ENCODE peak calls at places on chromosome 18, in four cellular contexts. One of them, this sample, is unnamed.

GRCh38 chr18:32714571-32715148 is 58.2 kb downstream of the KLHL14 start:
- DNase-seq in K562: peak; percentile 8
- DNase-seq in GM12878: peak; percentile 12
- DNase-seq in HepG2: peak; percentile 79
- DNase-seq in this sample: peak; percentile 81

GRCh38 chr18:34370704-34371405 is 146.1 kb upstream of the NOL4 start:
- DNase-seq in K562: no peak
- DNase-seq in GM12878: no peak
- DNase-seq in HepG2: no peak
- DNase-seq in this sample: no peak

GRCh38 chr18:62324917-62325805 is at the start of gene TNFRSF11A:
- DNase-seq in K562: peak; percentile 77
- DNase-seq in GM12878: no peak
- DNase-seq in HepG2: no peak
- DNase-seq in this sample: peak; percentile 54

GRCh38 chr18:555705-556402 is 24.3 kb upstream of the CETN1 start:
- DNase-seq in K562: no peak
- DNase-seq in GM12878: no peak
- DNase-seq in HepG2: no peak
- DNase-seq in this sample: no peak

GRCh38 chr18:13369756-13370510 is 151.4 kb downstream of the LDLRAD4 start:
- DNase-seq in K562: no peak
- DNase-seq in GM12878: no peak
- DNase-seq in HepG2: no peak
- DNase-seq in this sample: no peak

GRCh38 chr18:51852661-51853060 is 487.3 kb upstream of the DCC start:
- DNase-seq in K562: no peak
- DNase-seq in GM12878: no peak
- DNase-seq in HepG2: no peak
- DNase-seq in this sample: no peak

GRCh38 chr18:2882201-2882600 is 35.4 kb downstream of the EMILIN2 start:
- DNase-seq in K562: no peak
- DNase-seq in GM12878: no peak
- DNase-seq in HepG2: no peak
- DNase-seq in this sample: no peak

GRCh38 chr18:23871410-23871809 is 143.1 kb upstream of the TTC39C start:
- DNase-seq in K562: no peak
- DNase-seq in GM12878: peak; percentile 21
- DNase-seq in HepG2: no peak
- DNase-seq in this sample: no peak

GRCh38 chr18:37997695-37998094 is 432.1 kb upstream of the CELF4 start:
- DNase-seq in K562: no peak
- DNase-seq in GM12878: no peak
- DNase-seq in HepG2: no peak
- DNase-seq in this sample: no peak

GRCh38 chr18:2657788-2658458 is 2.4 kb downstream of the SMCHD1 start:
- DNase-seq in K562: no peak
- DNase-seq in GM12878: no peak
- DNase-seq in HepG2: peak; percentile 56
- DNase-seq in this sample: no peak

GRCh38 chr18:79883461-79884295 is 67.8 kb downstream of the SLC66A2 start:
- DNase-seq in K562: no peak
- DNase-seq in GM12878: no peak
- DNase-seq in HepG2: no peak
- DNase-seq in this sample: no peak

GRCh38 chr18:78293940-78294401 is 685.6 kb upstream of the SALL3 start:
- DNase-seq in K562: no peak
- DNase-seq in GM12878: no peak
- DNase-seq in HepG2: no peak
- DNase-seq in this sample: no peak

GRCh38 chr18:45916302-45916701 is 50.8 kb downstream of the EPG5 start:
- DNase-seq in K562: peak; percentile 10
- DNase-seq in GM12878: no peak
- DNase-seq in HepG2: peak; percentile 4
- DNase-seq in this sample: peak; percentile 29

GRCh38 chr18:635171-635570 is 22.3 kb upstream of the TYMS start:
- DNase-seq in K562: no peak
- DNase-seq in GM12878: no peak
- DNase-seq in HepG2: no peak
- DNase-seq in this sample: no peak

GRCh38 chr18:54444309-54444914 is 86.7 kb downstream of the C18orf54 start:
- DNase-seq in K562: peak; percentile 31
- DNase-seq in GM12878: no peak
- DNase-seq in HepG2: peak; percentile 32
- DNase-seq in this sample: peak; percentile 16

GRCh38 chr18:1394966-1395365 is 490.3 kb downstream of the ADCYAP1 start:
- DNase-seq in K562: no peak
- DNase-seq in GM12878: no peak
- DNase-seq in HepG2: no peak
- DNase-seq in this sample: no peak

GRCh38 chr18:70243131-70243530 is 37.6 kb upstream of the RTTN start:
- DNase-seq in K562: no peak
- DNase-seq in GM12878: no peak
- DNase-seq in HepG2: no peak
- DNase-seq in this sample: no peak

GRCh38 chr18:9827856-9828793 is 57.6 kb upstream of the TXNDC2 start:
- DNase-seq in K562: peak; percentile 82
- DNase-seq in GM12878: no peak
- DNase-seq in HepG2: no peak
- DNase-seq in this sample: no peak

GRCh38 chr18:71136487-71136886 is 847.6 kb downstream of the SOCS6 start:
- DNase-seq in K562: no peak
- DNase-seq in GM12878: no peak
- DNase-seq in HepG2: no peak
- DNase-seq in this sample: no peak

DNA sequence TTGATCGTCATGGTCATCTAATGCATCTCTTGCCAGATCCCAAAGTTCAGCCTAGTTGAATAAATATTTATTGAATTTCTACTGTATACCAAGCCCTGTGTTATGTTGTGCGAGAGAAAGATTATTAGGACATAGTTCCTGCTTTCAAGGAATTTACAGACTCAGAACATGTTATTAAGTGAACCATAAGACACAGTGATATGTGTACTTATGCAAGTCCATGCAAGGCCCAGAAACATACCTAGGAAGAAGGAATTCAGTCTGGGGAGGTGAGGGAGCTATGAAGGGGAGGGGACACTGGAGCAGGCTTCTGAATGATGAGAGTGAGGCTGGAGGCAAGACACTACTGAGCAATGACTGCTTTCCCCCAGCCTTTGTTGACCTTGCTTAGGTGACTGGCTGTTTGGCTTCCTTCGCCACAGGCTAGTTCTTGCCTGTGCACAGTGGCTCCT is 81.4 kb downstream of the ACAA2 start:
- DNase-seq in K562: no peak
- DNase-seq in GM12878: no peak
- DNase-seq in HepG2: peak; percentile 48
- DNase-seq in this sample: no peak
- TF ChIP-seq JUND in K562: no peak
- TF ChIP-seq JUND in GM12878: no peak
- TF ChIP-seq JUND in HepG2: no peak
- TF ChIP-seq JUND in this sample: no peak

GRCh38 chr18:36187138-36187825 is at the start of gene MOCOS:
- DNase-seq in K562: peak; percentile 94
- DNase-seq in GM12878: no peak
- DNase-seq in HepG2: peak; percentile 68
- DNase-seq in this sample: peak; percentile 79

GRCh38 chr18:36185157-36185556 is 2.1 kb upstream of the MOCOS start:
- DNase-seq in K562: no peak
- DNase-seq in GM12878: no peak
- DNase-seq in HepG2: no peak
- DNase-seq in this sample: no peak

GRCh38 chr18:36187826-36188721 is 777 bp downstream of the MOCOS start:
- DNase-seq in K562: peak; percentile 43
- DNase-seq in GM12878: no peak
- DNase-seq in HepG2: peak; percentile 52
- DNase-seq in this sample: peak; percentile 30

GRCh38 chr18:36185901-36186460 is 1.3 kb upstream of the MOCOS start:
- DNase-seq in K562: no peak
- DNase-seq in GM12878: no peak
- DNase-seq in HepG2: no peak
- DNase-seq in this sample: no peak

GRCh38 chr18:36186461-36187137 is 698 bp upstream of the MOCOS start:
- DNase-seq in K562: peak; percentile 64
- DNase-seq in GM12878: no peak
- DNase-seq in HepG2: peak; percentile 41
- DNase-seq in this sample: peak; percentile 55
- TF ChIP-seq JUND in K562: no peak
- TF ChIP-seq JUND in GM12878: no peak
- TF ChIP-seq JUND in HepG2: no peak
- TF ChIP-seq JUND in this sample: no peak

GRCh38 chr18:29185801-29186200 is 1008.9 kb upstream of the CDH2 start:
- DNase-seq in K562: no peak
- DNase-seq in GM12878: no peak
- DNase-seq in HepG2: no peak
- DNase-seq in this sample: no peak

GRCh38 chr18:29191263-29191662 is 1014.3 kb upstream of the CDH2 start:
- DNase-seq in K562: no peak
- DNase-seq in GM12878: no peak
- DNase-seq in HepG2: peak; percentile 1
- DNase-seq in this sample: no peak

GRCh38 chr18:29184654-29185053 is 1007.7 kb upstream of the CDH2 start:
- DNase-seq in K562: no peak
- DNase-seq in GM12878: no peak
- DNase-seq in HepG2: no peak
- DNase-seq in this sample: no peak

DNA sequence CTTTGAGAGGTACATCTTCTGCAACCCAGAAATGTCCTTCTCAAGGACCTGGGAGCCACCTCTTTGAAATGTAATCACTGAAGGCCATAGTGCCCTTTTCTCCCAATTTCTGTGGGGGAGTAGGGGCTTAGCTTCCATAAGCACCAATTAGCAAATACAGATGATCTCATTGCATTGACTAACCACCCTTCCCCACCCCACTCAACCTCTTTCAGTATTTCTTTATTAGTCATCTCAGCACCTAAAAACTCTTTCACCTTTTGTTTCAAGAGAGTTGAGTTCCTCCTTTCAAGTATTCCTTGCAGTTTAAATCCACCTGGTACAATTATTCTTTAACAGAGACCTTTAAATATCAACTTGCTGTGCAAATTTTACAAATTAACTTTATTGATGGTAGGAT is 1011.8 kb upstream of the CDH2 start:
- DNase-seq in K562: no peak
- DNase-seq in GM12878: no peak
- DNase-seq in HepG2: no peak
- DNase-seq in this sample: no peak
- TF ChIP-seq JUND in K562: no peak
- TF ChIP-seq JUND in GM12878: no peak
- TF ChIP-seq JUND in HepG2: no peak
- TF ChIP-seq JUND in this sample: no peak

GRCh38 chr18:76432970-76433767 is 61.9 kb downstream of the ZNF516 start:
- DNase-seq in K562: no peak
- DNase-seq in GM12878: no peak
- DNase-seq in HepG2: no peak
- DNase-seq in this sample: no peak

GRCh38 chr18:76433788-76434187 is 61.3 kb downstream of the ZNF516 start:
- DNase-seq in K562: no peak
- DNase-seq in GM12878: no peak
- DNase-seq in HepG2: no peak
- DNase-seq in this sample: no peak

GRCh38 chr18:76436342-76436741 is 58.7 kb downstream of the ZNF516 start:
- DNase-seq in K562: no peak
- DNase-seq in GM12878: no peak
- DNase-seq in HepG2: no peak
- DNase-seq in this sample: no peak

GRCh38 chr18:76435321-76435989 is 59.6 kb downstream of the ZNF516 start:
- DNase-seq in K562: no peak
- DNase-seq in GM12878: no peak
- DNase-seq in HepG2: no peak
- DNase-seq in this sample: no peak

DNA sequence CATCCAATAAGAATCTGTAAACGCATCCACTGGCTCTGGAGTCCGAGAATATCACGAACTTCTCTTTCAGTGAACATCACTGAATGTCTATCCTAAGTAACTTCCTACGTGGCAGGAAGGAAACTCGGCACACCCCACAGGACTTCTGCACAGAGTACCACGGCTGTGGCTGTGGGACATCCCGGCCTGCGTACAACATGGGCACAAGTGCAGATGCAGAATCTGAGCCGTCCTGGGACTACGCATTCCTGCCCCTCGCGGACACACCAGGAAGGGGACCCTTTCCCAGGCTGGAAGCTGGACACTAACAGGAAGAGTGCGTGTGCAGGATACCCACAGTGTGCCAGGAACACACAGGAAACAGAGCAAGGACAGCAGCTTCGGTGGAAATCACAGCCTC is 60.6 kb downstream of the ZNF516 start:
- DNase-seq in K562: no peak
- DNase-seq in GM12878: no peak
- DNase-seq in HepG2: no peak
- DNase-seq in this sample: no peak
- TF ChIP-seq JUND in K562: no peak
- TF ChIP-seq JUND in GM12878: no peak
- TF ChIP-seq JUND in HepG2: no peak
- TF ChIP-seq JUND in this sample: no peak

This sample was measured in T47D.